ENCODE peak calls at places on chromosomes 4 and X, in seven cellular contexts. O is fibroblast of lung, L is HCT116, G is neural progenitor cell, D is mammary epithelial cell, H is hepatocyte, J is astrocyte. N is an unnamed sample.

GRCh38 chr4:137994858-137995257 is 247.3 kb downstream of the SLC7A11 start:
- DNase-seq in J (peak), D (no peak), O (peak), G (no peak), H (no peak), L (no peak), N (no peak)

GRCh38 chr4:101621120-101621519 is 169.4 kb upstream of the BANK1 start:
- DNase-seq in H (no peak), O (peak), D (no peak), J (peak), G (no peak), L (no peak), N (peak)

GRCh38 chrX:1521459-1521956 is 15.5 kb downstream of the P2RY8 start:
- DNase-seq in L (no peak), G (no peak), H (no peak), O (no peak), J (no peak), D (no peak), N (no peak)

GRCh38 chr4:82918091-82918490 is 17.6 kb downstream of the THAP9 start:
- DNase-seq in J (no peak), G (no peak), O (no peak), H (no peak), D (no peak), L (no peak), N (no peak)

GRCh38 chrX:41779058-41779564 is 55.1 kb downstream of the GPR82 start:
- DNase-seq in L (peak), O (peak), D (peak), G (no peak), H (peak), J (peak), N (peak)

GRCh38 chr4:139301143-139301820 is at the start of gene NAA15:
- DNase-seq in H (peak), O (peak), L (peak), D (peak), G (peak), J (peak), N (peak)

GRCh38 chr4:80107374-80107773 is 34.3 kb upstream of the ANTXR2 start:
- DNase-seq in L (no peak), O (no peak), D (no peak), J (no peak), G (no peak), H (no peak), N (no peak)

GRCh38 chr4:4859799-4860380 is 425 bp downstream of the MSX1 start:
- DNase-seq in J (no peak), L (no peak), H (peak), G (peak), O (no peak), D (no peak), N (no peak)

GRCh38 chr4:41746440-41747229 is 1.9 kb downstream of the PHOX2B start:
- DNase-seq in G (peak), O (no peak), L (no peak), J (no peak), D (no peak), H (no peak), N (no peak)

GRCh38 chr4:148935179-148935578 is 493.0 kb upstream of the NR3C2 start:
- DNase-seq in H (no peak), J (no peak), O (no peak), D (no peak), L (no peak), G (no peak), N (no peak)

GRCh38 chrX:49273181-49273727 is 3.7 kb downstream of the PPP1R3F start:
- DNase-seq in O (no peak), D (no peak), G (no peak), H (no peak), L (no peak), J (no peak), N (no peak)

GRCh38 chr4:155785828-155786227 is 27.0 kb downstream of the GUCY1B1 start:
- DNase-seq in D (no peak), H (no peak), J (no peak), L (no peak), G (no peak), O (no peak), N (no peak)

GRCh38 chrX:80285131-80285773 is 135.0 kb upstream of the TENT5D start:
- DNase-seq in G (peak), H (peak), D (peak), J (no peak), L (no peak), O (no peak), N (peak)

GRCh38 chrX:128754130-128754529 is 701.9 kb upstream of the ACTRT1 start:
- DNase-seq in J (no peak), H (no peak), O (no peak), L (no peak), D (no peak), G (no peak), N (peak)

GRCh38 chrX:51891821-51892551 is 1.4 kb upstream of the MAGED1 start:
- DNase-seq in J (peak), G (peak), O (peak), L (no peak), H (peak), D (no peak), N (peak)

GRCh38 chr4:173357939-173358338 is 12.8 kb upstream of the SAP30 start:
- DNase-seq in J (no peak), G (no peak), O (no peak), H (no peak), L (no peak), D (no peak), N (no peak)

GRCh38 chr4:10354746-10355145 is 102.5 kb downstream of the ZNF518B start:
- DNase-seq in G (no peak), D (no peak), O (no peak), H (no peak), J (no peak), L (no peak), N (no peak)

GRCh38 chrX:9467751-9468150 is 2.9 kb downstream of the TBL1X start:
- DNase-seq in L (no peak), O (no peak), H (no peak), D (no peak), J (no peak), G (peak), N (no peak)
- H3K4me3 ChIP-seq in L (no peak), O (peak), H (no peak), D (no peak), J (peak), G (peak), N (no peak)

GRCh38 chr4:54199919-54200318 is 29.2 kb upstream of the PDGFRA start:
- DNase-seq in H (no peak), L (no peak), D (peak), O (no peak), G (no peak), J (no peak), N (no peak)
- TF ChIP-seq EZH2 in H (no peak), L (no peak), D (no peak), O (no peak), G (no peak), J (no peak), N (no peak)

DNA sequence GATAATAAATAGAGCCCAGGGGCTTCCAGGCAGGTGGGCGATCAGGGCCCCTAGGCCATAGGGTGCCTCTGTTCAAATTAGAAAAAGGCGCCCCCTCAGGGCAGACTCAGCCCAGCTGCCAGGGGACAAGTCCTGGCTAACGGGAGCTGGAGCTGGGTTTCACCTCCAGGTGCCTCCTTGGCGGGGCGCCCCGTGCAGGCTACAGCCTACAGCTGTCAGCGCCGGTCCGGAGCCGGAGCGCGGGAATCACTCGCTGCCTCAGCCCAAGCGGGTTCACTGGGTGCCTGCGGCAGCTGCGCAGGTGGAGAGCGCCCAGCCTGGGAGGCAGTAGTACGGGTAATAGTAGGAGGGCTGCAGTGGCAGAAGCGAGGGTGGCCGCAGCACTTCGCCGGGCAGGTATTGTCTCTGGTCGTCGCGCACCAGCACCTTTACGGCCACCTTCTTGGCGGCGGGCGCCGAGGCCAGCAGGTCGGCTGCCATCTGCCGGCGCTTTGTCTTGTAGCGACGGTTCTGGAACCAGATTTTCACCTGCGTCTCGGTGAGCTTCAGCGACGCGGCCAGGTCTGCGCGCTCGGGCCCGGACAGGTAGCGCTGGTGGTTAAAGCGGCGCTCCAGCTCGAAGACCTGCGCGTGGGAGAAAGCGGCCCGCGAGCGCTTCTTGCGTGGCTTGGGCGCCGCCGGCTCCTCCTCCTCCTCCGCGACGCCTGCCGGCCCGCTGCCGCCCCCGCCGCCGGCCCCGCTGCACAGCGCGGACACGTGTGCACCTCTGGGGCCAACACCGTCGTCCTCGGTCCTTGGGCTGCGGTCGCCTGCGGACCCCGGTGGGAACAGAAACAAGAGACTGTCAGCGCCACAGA is 2.4 kb downstream of the NKX3-2 start:
- DNase-seq in G (peak), J (no peak), L (no peak), D (no peak), O (no peak), H (peak), N (no peak)
- TF ChIP-seq CTCF in G (peak), J (no peak), L (no peak), D (peak), O (peak), H (peak), N (peak)

DNA sequence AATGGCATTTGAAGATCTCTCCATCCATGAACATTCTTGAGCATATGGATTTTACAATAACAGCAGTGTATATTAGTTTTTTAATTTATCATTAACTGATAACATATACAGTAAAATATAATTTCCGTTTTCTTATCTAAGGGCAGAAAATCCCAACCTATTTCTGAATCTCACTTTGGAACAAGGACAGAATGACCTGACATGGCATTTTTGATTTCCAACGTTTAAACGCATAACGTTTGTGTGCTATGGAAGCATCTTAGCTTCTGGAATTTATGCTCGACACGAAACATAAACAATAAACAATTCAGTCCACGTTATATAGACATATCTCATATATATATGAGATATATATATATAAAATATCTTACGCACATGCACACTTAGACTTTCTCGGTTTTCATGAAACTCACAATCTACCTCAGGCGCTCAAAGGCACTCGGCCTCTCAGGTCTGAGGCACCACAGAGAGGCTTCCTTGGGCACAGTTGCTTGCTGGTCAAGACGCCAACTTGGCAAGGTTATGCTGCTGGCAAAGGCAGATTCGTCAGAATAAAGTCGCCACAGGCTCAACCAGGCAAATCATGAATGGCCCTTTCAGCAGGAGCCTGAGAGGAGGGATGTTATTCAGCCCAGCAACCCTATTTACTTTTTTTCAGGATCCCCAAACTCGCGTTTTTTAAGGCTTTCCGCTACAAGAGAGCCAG is 1.0 kb upstream of the UGT8 start:
- DNase-seq in H (no peak), J (no peak), L (no peak), D (no peak), G (peak), O (no peak), N (no peak)
- H3K4me3 ChIP-seq in H (peak), J (no peak), L (peak), D (no peak), G (peak), O (no peak), N (peak)

GRCh38 chr4:146637853-146638800 is 566 bp upstream of the POU4F2 start:
- DNase-seq in G (peak), J (no peak), L (no peak), O (no peak), H (no peak), D (no peak), N (peak)
- TF ChIP-seq EZH2 in G (peak), J (peak), L (no peak), O (no peak), H (peak), D (no peak), N (no peak)